ENCODE peak calls at places on chromosomes 2 and 18, in eight cellular contexts. L is activated T-helper 1 cell treated with anti-CD3 and anti-CD28 coated beads, Interleukin-2, amount 50 U/mL, for 16 hours; N is GM06990; H is stimulated activated CD8-positive, alpha-beta memory T cell treated with anti-CD3 and anti-CD28 coated beads, Interleukin-15, amount 100 ng/mL, for 1 hour; T is activated T-cell treated with anti-CD3 and anti-CD28 coated beads for 1 hour; Y is ELF-1; S is heart right ventricle; Q is posterior cingulate gyrus. P is an unnamed sample.

GRCh38 chr2:144012304-144012703 is 507.6 kb downstream of the ZEB2 start:
- DNase-seq in Y (no peak), T (no peak), H (no peak), L (no peak), S (no peak), Q (no peak), N (no peak), P (no peak)

GRCh38 chr2:18505703-18506341 is 54.6 kb downstream of the RDH14 start:
- DNase-seq in L (no peak), S (no peak), Q (no peak), N (no peak), Y (no peak), H (no peak), T (no peak), P (no peak)

GRCh38 chr2:106572541-106573148 is 85.5 kb downstream of the CD8B2 start:
- DNase-seq in H (no peak), L (no peak), Y (peak; percentile 26), N (no peak), Q (peak; percentile 26), T (no peak), S (no peak), P (no peak)

GRCh38 chr2:158774663-158775062 is 20.5 kb upstream of the DAPL1 start:
- DNase-seq in S (no peak), L (no peak), Y (no peak), Q (no peak), T (no peak), N (no peak), H (no peak), P (no peak)

GRCh38 chr2:69221960-69222751 is 164.9 kb downstream of the GFPT1 start:
- DNase-seq in Y (no peak), T (no peak), N (no peak), S (no peak), H (no peak), Q (no peak), L (no peak), P (no peak)

GRCh38 chr2:67825476-67825875 is 237.3 kb downstream of the C1D start:
- DNase-seq in T (no peak), S (no peak), Q (no peak), N (no peak), Y (no peak), H (no peak), L (no peak), P (no peak)

GRCh38 chr2:175964195-175964594 is 37.9 kb downstream of the LNPK start:
- DNase-seq in Y (no peak), T (no peak), Q (no peak), N (no peak), H (no peak), S (no peak), L (no peak), P (no peak)

GRCh38 chr2:192696857-192697256 is 502.1 kb upstream of the TMEFF2 start:
- DNase-seq in Y (no peak), S (no peak), L (no peak), N (no peak), T (no peak), Q (no peak), H (no peak), P (no peak)

GRCh38 chr2:150286730-150287362 is 200.6 kb downstream of the RND3 start:
- DNase-seq in Q (no peak), N (no peak), T (no peak), H (no peak), Y (no peak), L (no peak), S (no peak), P (no peak)

GRCh38 chr2:71595549-71595948 is 142.2 kb downstream of the DYSF start:
- DNase-seq in Q (no peak), L (no peak), H (no peak), T (no peak), S (no peak), N (no peak), Y (peak; percentile 49), P (no peak)

GRCh38 chr2:236744316-236745105 is 174.9 kb downstream of the ACKR3 start:
- DNase-seq in Q (no peak), H (no peak), L (no peak), Y (no peak), N (no peak), S (no peak), T (no peak), P (no peak)

GRCh38 chr2:134402385-134402784 is 148.5 kb downstream of the MGAT5 start:
- DNase-seq in H (no peak), S (peak; percentile 57), N (no peak), L (no peak), Y (no peak), Q (no peak), T (no peak), P (no peak)

GRCh38 chr2:17309741-17310339 is 208.4 kb downstream of the RAD51AP2 start:
- DNase-seq in L (no peak), S (peak; percentile 23), Q (no peak), N (peak; percentile 3), Y (peak; percentile 69), T (no peak), H (no peak), P (no peak)

GRCh38 chr2:217065695-217066405 is 206.0 kb upstream of the TNP1 start:
- DNase-seq in T (no peak), S (no peak), H (no peak), Q (no peak), N (no peak), Y (no peak), L (no peak), P (no peak)

GRCh38 chr2:95300391-95300938 is 3.3 kb downstream of the KCNIP3 start:
- DNase-seq in S (no peak), Q (no peak), Y (no peak), N (no peak), H (no peak), T (no peak), L (no peak), P (no peak)

GRCh38 chr2:132824716-132825115 is 154.7 kb upstream of the LYPD1 start:
- DNase-seq in Q (no peak), N (no peak), S (no peak), Y (no peak), H (no peak), T (no peak), L (no peak), P (no peak)

GRCh38 chr2:132929786-132930185 is 259.8 kb upstream of the LYPD1 start:
- DNase-seq in S (no peak), Y (no peak), T (no peak), H (no peak), Q (no peak), L (no peak), N (no peak), P (no peak)

GRCh38 chr2:128452536-128453530 is 134.2 kb upstream of the HS6ST1 start:
- DNase-seq in H (no peak), S (no peak), T (no peak), Y (no peak), L (no peak), Q (no peak), N (no peak), P (no peak)

GRCh38 chr2:37000988-37001556 is 34.7 kb upstream of the STRN start:
- DNase-seq in S (no peak), N (no peak), T (no peak), H (no peak), L (no peak), Y (no peak), Q (no peak), P (no peak)

GRCh38 chr18:48594725-48595124 is 55.9 kb downstream of the CTIF start:
- DNase-seq in L (no peak), Q (no peak), N (no peak), T (no peak), H (no peak), S (peak; percentile 51), Y (no peak), P (no peak)